ENCODE peak calls at places on chromosomes 11 and 22, in four cellular contexts. One of them, this sample, is unnamed.

GRCh38 chr11:115886111-115886733 is 382.0 kb upstream of the CADM1 start:
- DNase-seq in heart left ventricle: no peak
- DNase-seq in keratinocyte: no peak
- DNase-seq in psoas muscle: no peak
- DNase-seq in this sample: no peak

GRCh38 chr11:64868904-64869570 is 9.4 kb downstream of the EHD1 start:
- DNase-seq in heart left ventricle: peak
- DNase-seq in keratinocyte: no peak
- DNase-seq in psoas muscle: peak
- DNase-seq in this sample: peak

GRCh38 chr22:28051787-28052356 is 132.8 kb upstream of the PITPNB start:
- DNase-seq in heart left ventricle: peak
- DNase-seq in keratinocyte: peak
- DNase-seq in psoas muscle: peak
- DNase-seq in this sample: peak

GRCh38 chr11:126989942-126990715 is 10.4 kb downstream of the KIRREL3 start:
- DNase-seq in heart left ventricle: peak
- DNase-seq in keratinocyte: no peak
- DNase-seq in psoas muscle: peak
- DNase-seq in this sample: peak

GRCh38 chr22:36775589-36775965 is 342 bp downstream of the IFT27 start:
- DNase-seq in heart left ventricle: no peak
- DNase-seq in keratinocyte: no peak
- DNase-seq in psoas muscle: no peak
- DNase-seq in this sample: no peak

GRCh38 chr11:74147199-74147929 is 23.4 kb downstream of the C2CD3 start:
- DNase-seq in heart left ventricle: no peak
- DNase-seq in keratinocyte: no peak
- DNase-seq in psoas muscle: no peak
- DNase-seq in this sample: no peak

GRCh38 chr22:50027639-50028537 is 15.3 kb upstream of the IL17REL start:
- DNase-seq in heart left ventricle: no peak
- DNase-seq in keratinocyte: peak
- DNase-seq in psoas muscle: no peak
- DNase-seq in this sample: peak

GRCh38 chr11:44264761-44265160 is 45.2 kb downstream of the ALX4 start:
- DNase-seq in heart left ventricle: no peak
- DNase-seq in keratinocyte: no peak
- DNase-seq in psoas muscle: no peak
- DNase-seq in this sample: no peak

GRCh38 chr11:67631853-67632174 is 2.1 kb upstream of the NUDT8 start:
- DNase-seq in heart left ventricle: no peak
- DNase-seq in keratinocyte: no peak
- DNase-seq in psoas muscle: no peak
- DNase-seq in this sample: no peak

GRCh38 chr11:72781313-72782080 is 12.3 kb downstream of the STARD10 start:
- DNase-seq in heart left ventricle: no peak
- DNase-seq in keratinocyte: no peak
- DNase-seq in psoas muscle: peak
- DNase-seq in this sample: peak

GRCh38 chr22:29313126-29314071 is 2.1 kb downstream of the RASL10A start:
- DNase-seq in heart left ventricle: no peak
- DNase-seq in keratinocyte: no peak
- DNase-seq in psoas muscle: peak
- DNase-seq in this sample: peak

GRCh38 chr11:2892215-2893020 is 6.8 kb upstream of the CDKN1C start:
- DNase-seq in heart left ventricle: peak
- DNase-seq in keratinocyte: no peak
- DNase-seq in psoas muscle: no peak
- DNase-seq in this sample: peak

GRCh38 chr11:21545701-21546100 is 647.2 kb upstream of the ANO5 start:
- DNase-seq in heart left ventricle: no peak
- DNase-seq in keratinocyte: no peak
- DNase-seq in psoas muscle: no peak
- DNase-seq in this sample: no peak

GRCh38 chr11:64006468-64006867 is 20.2 kb downstream of the OTUB1 start:
- DNase-seq in heart left ventricle: no peak
- DNase-seq in keratinocyte: no peak
- DNase-seq in psoas muscle: no peak
- DNase-seq in this sample: no peak

GRCh38 chr11:86755196-86755595 is 45.1 kb upstream of the PRSS23 start:
- DNase-seq in heart left ventricle: no peak
- DNase-seq in keratinocyte: no peak
- DNase-seq in psoas muscle: no peak
- DNase-seq in this sample: no peak

GRCh38 chr11:1746516-1746931 is 3.9 kb downstream of the IFITM10 start:
- DNase-seq in heart left ventricle: no peak
- DNase-seq in keratinocyte: no peak
- DNase-seq in psoas muscle: peak
- DNase-seq in this sample: peak

GRCh38 chr11:10413268-10413667 is 41.8 kb upstream of the AMPD3 start:
- DNase-seq in heart left ventricle: no peak
- DNase-seq in keratinocyte: no peak
- DNase-seq in psoas muscle: no peak
- DNase-seq in this sample: no peak

GRCh38 chr11:269146-269890 is 8.9 kb upstream of the NLRP6 start:
- DNase-seq in heart left ventricle: no peak
- DNase-seq in keratinocyte: no peak
- DNase-seq in psoas muscle: peak
- DNase-seq in this sample: no peak

GRCh38 chr11:66476841-66477251 is 3.4 kb upstream of the DPP3 start:
- DNase-seq in heart left ventricle: no peak
- DNase-seq in keratinocyte: no peak
- DNase-seq in psoas muscle: no peak
- DNase-seq in this sample: no peak

GRCh38 chr22:30195245-30196140 is 51.1 kb downstream of the LIF start:
- DNase-seq in heart left ventricle: no peak
- DNase-seq in keratinocyte: no peak
- DNase-seq in psoas muscle: no peak
- DNase-seq in this sample: no peak

GRCh38 chr11:33691051-33691864 is 9.4 kb downstream of the C11orf91 start:
- DNase-seq in heart left ventricle: no peak
- DNase-seq in keratinocyte: no peak
- DNase-seq in psoas muscle: no peak
- DNase-seq in this sample: no peak

GRCh38 chr11:121630041-121630440 is 177.3 kb upstream of the SORL1-AS1 start:
- DNase-seq in heart left ventricle: no peak
- DNase-seq in keratinocyte: no peak
- DNase-seq in psoas muscle: no peak
- DNase-seq in this sample: no peak

GRCh38 chr11:59859695-59860094 is 6.6 kb downstream of the TCN1 start:
- DNase-seq in heart left ventricle: no peak
- DNase-seq in keratinocyte: no peak
- DNase-seq in psoas muscle: no peak
- DNase-seq in this sample: no peak

GRCh38 chr11:6326980-6327379 is 6.7 kb upstream of the CAVIN3 start:
- DNase-seq in heart left ventricle: no peak
- DNase-seq in keratinocyte: no peak
- DNase-seq in psoas muscle: no peak
- DNase-seq in this sample: no peak

GRCh38 chr11:6323291-6323905 is 3.1 kb upstream of the CAVIN3 start:
- DNase-seq in heart left ventricle: no peak
- DNase-seq in keratinocyte: no peak
- DNase-seq in psoas muscle: no peak
- DNase-seq in this sample: no peak

GRCh38 chr11:6328321-6328720 is 8.0 kb upstream of the CAVIN3 start:
- DNase-seq in heart left ventricle: no peak
- DNase-seq in keratinocyte: no peak
- DNase-seq in psoas muscle: no peak
- DNase-seq in this sample: no peak

GRCh38 chr11:6327806-6328205 is 7.5 kb upstream of the CAVIN3 start:
- DNase-seq in heart left ventricle: no peak
- DNase-seq in keratinocyte: no peak
- DNase-seq in psoas muscle: no peak
- DNase-seq in this sample: no peak

GRCh38 chr11:6326303-6326702 is 6.0 kb upstream of the CAVIN3 start:
- DNase-seq in heart left ventricle: no peak
- DNase-seq in keratinocyte: no peak
- DNase-seq in psoas muscle: no peak
- DNase-seq in this sample: no peak
- H3K27ac ChIP-seq in heart left ventricle: peak
- H3K27ac ChIP-seq in keratinocyte: no peak
- H3K27ac ChIP-seq in psoas muscle: peak
- H3K27ac ChIP-seq in this sample: peak

GRCh38 chr22:21807545-21807944 is 59.9 kb downstream of the MAPK1 start:
- DNase-seq in heart left ventricle: no peak
- DNase-seq in keratinocyte: no peak
- DNase-seq in psoas muscle: no peak
- DNase-seq in this sample: no peak
- H3K27ac ChIP-seq in heart left ventricle: no peak
- H3K27ac ChIP-seq in keratinocyte: no peak
- H3K27ac ChIP-seq in psoas muscle: no peak
- H3K27ac ChIP-seq in this sample: no peak

GRCh38 chr11:83035070-83035854 is 36.4 kb downstream of the RAB30 start:
- DNase-seq in heart left ventricle: no peak
- DNase-seq in keratinocyte: no peak
- DNase-seq in psoas muscle: peak
- DNase-seq in this sample: no peak
- H3K27ac ChIP-seq in heart left ventricle: peak
- H3K27ac ChIP-seq in keratinocyte: peak
- H3K27ac ChIP-seq in psoas muscle: peak
- H3K27ac ChIP-seq in this sample: no peak

GRCh38 chr11:37500425-37500824 is 902.4 kb upstream of the RAG2 start:
- DNase-seq in heart left ventricle: no peak
- DNase-seq in keratinocyte: peak
- DNase-seq in psoas muscle: no peak
- DNase-seq in this sample: no peak
- H3K27ac ChIP-seq in heart left ventricle: no peak
- H3K27ac ChIP-seq in keratinocyte: no peak
- H3K27ac ChIP-seq in psoas muscle: no peak
- H3K27ac ChIP-seq in this sample: no peak

DNA sequence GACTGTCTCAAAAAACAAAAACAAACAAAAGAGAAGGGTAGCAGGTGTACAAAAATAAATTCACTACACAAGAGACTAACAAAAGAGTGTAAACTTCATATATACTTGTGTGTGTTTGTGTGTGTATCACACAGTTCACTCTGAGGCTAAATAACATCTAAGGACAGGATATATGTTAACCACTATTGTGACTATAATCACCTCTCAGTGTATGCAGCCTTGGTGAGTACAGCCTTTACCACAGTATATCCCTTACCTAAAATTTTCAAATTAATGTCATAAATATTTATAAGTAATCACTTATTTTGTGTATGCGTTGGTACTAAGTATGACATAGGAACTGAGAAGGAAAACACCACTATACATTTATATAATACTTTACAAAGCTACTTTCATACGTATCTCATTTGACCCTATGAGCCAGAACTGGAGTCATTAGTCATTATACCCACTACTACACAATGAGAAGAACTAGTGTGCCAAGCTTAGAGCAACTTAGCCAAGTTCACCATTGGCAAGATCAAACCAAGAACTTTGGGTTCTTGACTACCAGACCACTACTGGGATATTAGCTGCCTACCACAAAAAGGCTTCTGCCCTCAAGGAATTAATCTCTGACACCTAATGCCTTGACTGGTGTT is 116.7 kb downstream of the SGSM3 start:
- DNase-seq in heart left ventricle: no peak
- DNase-seq in keratinocyte: no peak
- DNase-seq in psoas muscle: no peak
- DNase-seq in this sample: no peak
- H3K27ac ChIP-seq in heart left ventricle: no peak
- H3K27ac ChIP-seq in keratinocyte: peak
- H3K27ac ChIP-seq in psoas muscle: peak
- H3K27ac ChIP-seq in this sample: peak